ENCODE peak calls at places on chromosomes 3 and 15, in seven cellular contexts. F, I, Q, C, X, V and T are unnamed samples.

GRCh38 chr3:143334231-143334630 is 214.7 kb downstream of the CHST2 start:
- DNase-seq in V (no peak), X (no peak), I (no peak), C (no peak), F (no peak), Q (no peak), T (no peak)

GRCh38 chr15:31227954-31228542 is 98.6 kb upstream of the KLF13 start:
- DNase-seq in F (no peak), V (no peak), Q (no peak), C (no peak), I (no peak), X (no peak), T (no peak)

GRCh38 chr3:101940521-101940992 is 91.2 kb downstream of the NFKBIZ start:
- DNase-seq in Q (peak), X (peak), V (peak), C (peak), I (no peak), F (peak), T (peak)

GRCh38 chr3:130772124-130772523 is 25.5 kb upstream of the PIK3R4 start:
- DNase-seq in X (no peak), F (no peak), Q (no peak), C (no peak), I (no peak), V (no peak), T (no peak)

GRCh38 chr3:138914870-138915502 is 32.0 kb downstream of the FOXL2 start:
- DNase-seq in C (peak), I (no peak), Q (no peak), V (peak), X (peak), F (peak), T (no peak)

GRCh38 chr15:86183765-86184491 is 104.3 kb downstream of the AGBL1 start:
- DNase-seq in X (no peak), V (no peak), Q (no peak), I (no peak), C (no peak), F (no peak), T (no peak)

GRCh38 chr3:41881233-41881821 is 80.6 kb downstream of the ULK4 start:
- DNase-seq in Q (no peak), X (peak), C (peak), F (peak), I (no peak), V (peak), T (peak)

GRCh38 chr3:54146383-54147239 is 24.3 kb downstream of the CACNA2D3 start:
- DNase-seq in Q (peak), X (no peak), V (peak), I (peak), F (peak), C (no peak), T (no peak)

GRCh38 chr15:51366911-51367310 is 25.5 kb downstream of the GLDN start:
- DNase-seq in I (no peak), C (peak), Q (no peak), V (no peak), X (peak), F (no peak), T (no peak)

GRCh38 chr3:43505351-43505750 is 116.5 kb downstream of the ANO10 start:
- DNase-seq in V (no peak), I (no peak), F (no peak), C (no peak), Q (no peak), X (peak), T (no peak)

GRCh38 chr3:127095774-127096173 is 97.2 kb upstream of the PRR23E start:
- DNase-seq in Q (no peak), F (no peak), V (no peak), X (no peak), C (no peak), I (no peak), T (no peak)

GRCh38 chr15:53115563-53115962 is 325.4 kb upstream of the ONECUT1 start:
- DNase-seq in Q (no peak), V (no peak), C (no peak), X (no peak), I (no peak), F (no peak), T (no peak)

GRCh38 chr3:18683900-18684299 is 258.8 kb upstream of the SATB1 start:
- DNase-seq in I (no peak), F (no peak), V (no peak), Q (no peak), X (no peak), C (no peak), T (no peak)

GRCh38 chr3:18680759-18681158 is 255.6 kb upstream of the SATB1 start:
- DNase-seq in V (no peak), F (no peak), C (no peak), X (no peak), I (no peak), Q (no peak), T (no peak)

GRCh38 chr3:18679226-18679625 is 254.1 kb upstream of the SATB1 start:
- DNase-seq in X (no peak), Q (no peak), V (no peak), I (no peak), C (no peak), F (no peak), T (no peak)

GRCh38 chr3:18681946-18682345 is 256.8 kb upstream of the SATB1 start:
- DNase-seq in F (no peak), Q (no peak), X (no peak), V (no peak), C (no peak), I (no peak), T (no peak)
- H2BK5ac ChIP-seq in F (no peak), Q (no peak), X (no peak), V (no peak), C (no peak), I (no peak), T (no peak)

DNA sequence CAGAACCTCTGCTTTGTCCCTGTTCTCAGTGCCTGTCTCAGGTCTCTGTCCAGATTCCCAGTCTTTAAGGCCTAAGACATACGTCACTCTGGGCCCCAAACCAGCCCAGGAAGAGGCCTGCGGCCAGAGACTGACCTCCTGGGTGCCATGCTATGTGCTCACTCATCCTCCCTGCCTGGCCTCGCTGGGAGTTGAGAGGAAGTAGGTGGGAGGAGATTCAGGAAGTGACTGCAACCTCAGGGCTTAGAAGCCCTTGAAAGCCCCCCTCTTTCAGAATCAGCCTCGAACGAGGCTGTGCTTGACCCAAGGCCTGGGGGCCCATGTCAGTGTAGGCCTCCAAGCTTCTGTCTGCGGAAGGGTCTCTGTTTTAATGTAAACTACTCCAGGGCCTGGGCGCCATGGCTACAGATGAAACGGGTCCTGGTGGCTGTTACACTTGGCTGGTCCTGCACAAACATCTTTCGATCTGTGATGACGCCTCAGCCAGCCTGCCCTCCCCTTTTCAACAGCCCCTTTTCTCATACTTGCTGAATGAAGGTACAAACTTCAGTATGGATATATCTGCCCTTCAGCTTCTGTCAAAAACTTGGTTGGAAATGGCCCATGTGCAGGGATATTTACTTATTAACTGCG is 11.7 kb downstream of the RASGRF1 start:
- DNase-seq in Q (no peak), I (no peak), F (no peak), V (no peak), C (no peak), X (no peak), T (no peak)
- H2BK5ac ChIP-seq in Q (no peak), I (no peak), F (no peak), V (no peak), C (no peak), X (no peak), T (no peak)

GRCh38 chr15:73438651-73439050 is 4.3 kb upstream of the REC114 start:
- DNase-seq in V (no peak), I (no peak), Q (no peak), F (no peak), X (no peak), C (no peak), T (no peak)
- H2BK5ac ChIP-seq in V (no peak), I (no peak), Q (no peak), F (no peak), X (no peak), C (no peak), T (no peak)

GRCh38 chr3:39433642-39434041 is 27.1 kb downstream of the RPSA start:
- DNase-seq in C (peak), F (no peak), X (peak), V (no peak), I (no peak), Q (no peak), T (no peak)

GRCh38 chr3:39435006-39435748 is 28.7 kb downstream of the RPSA start:
- DNase-seq in Q (no peak), I (no peak), V (no peak), X (no peak), F (peak), C (no peak), T (no peak)

GRCh38 chr3:39429466-39429865 is 22.9 kb downstream of the RPSA start:
- DNase-seq in C (no peak), V (peak), X (no peak), Q (no peak), F (no peak), I (peak), T (no peak)

GRCh38 chr3:39434574-39434973 is 28.1 kb downstream of the RPSA start:
- DNase-seq in F (no peak), V (no peak), C (no peak), Q (no peak), I (no peak), X (peak), T (no peak)

GRCh38 chr3:39432342-39432741 is 25.8 kb downstream of the RPSA start:
- DNase-seq in V (peak), Q (no peak), F (no peak), I (no peak), X (no peak), C (no peak), T (no peak)
- H2BK5ac ChIP-seq in V (no peak), Q (no peak), F (no peak), I (no peak), X (no peak), C (no peak), T (no peak)

GRCh38 chr3:117809157-117810081 is 1099.8 kb downstream of the TUSC7 start:
- DNase-seq in X (no peak), Q (no peak), V (no peak), I (no peak), C (no peak), F (no peak), T (no peak)
- H2BK5ac ChIP-seq in X (no peak), Q (no peak), V (no peak), I (no peak), C (no peak), F (no peak), T (no peak)

GRCh38 chr15:58498821-58499580 is 67.2 kb downstream of the LIPC start:
- DNase-seq in Q (no peak), V (peak), I (no peak), C (peak), X (peak), F (no peak), T (no peak)
- H2BK5ac ChIP-seq in Q (no peak), V (peak), I (no peak), C (peak), X (peak), F (no peak), T (no peak)